ENCODE peak calls at places on chromosome 3, in five cellular contexts. A, L, Z, Q and Y are unnamed samples.

GRCh38 chr3:10557250-10557649 is 51.9 kb upstream of the ATP2B2 start:
- DNase-seq in A (no peak), Z (no peak), Q (no peak), L (no peak), Y (no peak)

GRCh38 chr3:71077070-71077469 is 506.5 kb downstream of the FOXP1 start:
- DNase-seq in Q (no peak), L (no peak), Z (no peak), A (no peak), Y (no peak)

GRCh38 chr3:68523330-68523729 is 409.0 kb downstream of the TAFA4 start:
- DNase-seq in A (no peak), Z (no peak), L (no peak), Q (no peak), Y (no peak)

GRCh38 chr3:66948041-66948440 is 50.1 kb upstream of the KBTBD8 start:
- DNase-seq in Z (no peak), A (no peak), Q (no peak), L (no peak), Y (no peak)

GRCh38 chr3:128931046-128931445 is 51.6 kb downstream of the ACAD9 start:
- DNase-seq in L (no peak), Z (no peak), Q (peak), A (no peak), Y (no peak)

GRCh38 chr3:46936733-46937250 is 39.8 kb downstream of the CCDC12 start:
- DNase-seq in A (no peak), L (no peak), Z (no peak), Q (no peak), Y (no peak)

GRCh38 chr3:140021269-140021668 is 86.3 kb downstream of the CLSTN2 start:
- DNase-seq in Q (no peak), Z (no peak), A (no peak), L (no peak), Y (no peak)

GRCh38 chr3:13160619-13161018 is 87.4 kb upstream of the IQSEC1 start:
- DNase-seq in Q (no peak), L (no peak), Z (no peak), A (no peak), Y (no peak)

GRCh38 chr3:107665351-107665750 is 142.6 kb downstream of the BBX start:
- DNase-seq in A (peak), Z (no peak), L (no peak), Q (no peak), Y (no peak)

GRCh38 chr3:165768680-165769079 is 68.5 kb downstream of the BCHE start:
- DNase-seq in A (no peak), L (no peak), Z (no peak), Q (no peak), Y (no peak)

GRCh38 chr3:52323526-52324295 is 7.6 kb downstream of the DNAH1 start:
- DNase-seq in L (no peak), Z (no peak), A (no peak), Q (no peak), Y (no peak)

GRCh38 chr3:177431525-177432255 is 234.4 kb upstream of the TBL1XR1 start:
- DNase-seq in Z (peak), L (no peak), Q (no peak), A (peak), Y (no peak)

GRCh38 chr3:73586190-73586589 is 38.6 kb downstream of the PDZRN3 start:
- DNase-seq in Q (no peak), L (no peak), A (no peak), Z (no peak), Y (no peak)

GRCh38 chr3:9196009-9196408 is 53.4 kb downstream of the SRGAP3 start:
- DNase-seq in Q (peak), L (no peak), A (no peak), Z (no peak), Y (no peak)

GRCh38 chr3:28349397-28350000 is 875 bp upstream of the AZI2 start:
- DNase-seq in L (no peak), A (peak), Q (no peak), Z (no peak), Y (no peak)

GRCh38 chr3:196280689-196281463 is 6.7 kb downstream of the PCYT1A start:
- DNase-seq in L (no peak), Z (peak), A (no peak), Q (no peak), Y (no peak)

GRCh38 chr3:183515968-183516851 is 39.3 kb downstream of the KLHL6 start:
- DNase-seq in Q (no peak), L (peak), Z (no peak), A (peak), Y (peak)

GRCh38 chr3:156628095-156628690 is 46.2 kb upstream of the TIPARP start:
- DNase-seq in L (no peak), Z (no peak), A (no peak), Q (no peak), Y (no peak)

GRCh38 chr3:45666729-45667440 is 22.3 kb upstream of the SACM1L start:
- DNase-seq in A (peak), Q (no peak), L (no peak), Z (peak), Y (no peak)

GRCh38 chr3:107116251-107116650 is 261.0 kb upstream of the CCDC54 start:
- DNase-seq in L (no peak), A (no peak), Q (no peak), Z (no peak), Y (no peak)

GRCh38 chr3:190696777-190697501 is 165.6 kb downstream of the GMNC start:
- DNase-seq in L (no peak), Q (no peak), Z (peak), A (peak), Y (no peak)

GRCh38 chr3:24454393-24454792 is 40.3 kb downstream of the THRB start:
- DNase-seq in A (no peak), L (no peak), Z (no peak), Q (no peak), Y (no peak)

GRCh38 chr3:123521179-123521969 is 63.5 kb downstream of the HACD2 start:
- DNase-seq in A (peak), L (no peak), Q (no peak), Z (no peak), Y (no peak)

GRCh38 chr3:121477589-121477988 is 68.2 kb downstream of the POLQ start:
- DNase-seq in Q (no peak), A (peak), L (no peak), Z (no peak), Y (no peak)

GRCh38 chr3:144624656-144625055 is 653.0 kb downstream of the DIPK2A start:
- DNase-seq in Q (no peak), L (no peak), Z (no peak), A (no peak), Y (no peak)

GRCh38 chr3:128340904-128341555 is 125.7 kb downstream of the DNAJB8 start:
- DNase-seq in A (no peak), L (no peak), Q (no peak), Z (no peak), Y (no peak)

GRCh38 chr3:49470714-49471420 is 800 bp downstream of the DAG1 start:
- DNase-seq in Q (no peak), A (peak), Z (peak), L (no peak), Y (no peak)

GRCh38 chr3:188299068-188299467 is 145.1 kb downstream of the LPP start:
- DNase-seq in Q (no peak), Z (no peak), L (no peak), A (peak), Y (no peak)

GRCh38 chr3:45881031-45882022 is 5.0 kb upstream of the CCR9 start:
- DNase-seq in A (no peak), L (no peak), Z (no peak), Q (no peak), Y (peak)